ENCODE peak calls at places on chromosomes 1 and 21, in six cellular contexts. S is aorta, K is esophagus squamous epithelium, F is pancreas, R is IMR-90, M is GM23248. X is an unnamed sample.
A peak's percentile ranks its signal among the peaks of the same experiment; 100 is the strongest.

GRCh38 chr1:30684881-30685795 is 38.2 kb downstream of the MATN1 start:
- DNase-seq in K (no peak), M (no peak), F (peak; percentile 98), S (no peak), R (no peak), X (no peak)

GRCh38 chr1:14836426-14837140 is 238.1 kb downstream of the KAZN start:
- DNase-seq in S (no peak), K (no peak), F (no peak), M (no peak), R (no peak), X (no peak)

GRCh38 chr1:183022202-183023145 is 746 bp upstream of the LAMC1 start:
- DNase-seq in S (peak; percentile 90), F (peak; percentile 78), M (peak; percentile 97), K (no peak), R (peak; percentile 98), X (peak; percentile 94)

GRCh38 chr1:171352554-171352953 is 38.6 kb downstream of the FMO4 start:
- DNase-seq in F (no peak), K (no peak), R (no peak), S (no peak), M (no peak), X (no peak)

GRCh38 chr21:42315296-42315891 is at the start of gene TFF3:
- DNase-seq in F (peak; percentile 68), M (no peak), R (no peak), S (no peak), K (no peak), X (no peak)

GRCh38 chr1:23198373-23198772 is 18.9 kb downstream of the HTR1D start:
- DNase-seq in M (peak; percentile 90), R (peak; percentile 97), S (no peak), F (no peak), K (no peak), X (no peak)

GRCh38 chr1:6536291-6536690 is 18.0 kb downstream of the NOL9 start:
- DNase-seq in S (no peak), F (no peak), R (no peak), K (no peak), M (no peak), X (no peak)

GRCh38 chr1:84847253-84848247 is 45.5 kb downstream of the LPAR3 start:
- DNase-seq in M (peak; percentile 99), K (no peak), F (peak; percentile 82), S (peak; percentile 91), R (peak; percentile 96), X (no peak)

GRCh38 chr1:150532860-150533259 is 16.3 kb upstream of the ADAMTSL4 start:
- DNase-seq in M (peak; percentile 25), F (no peak), S (peak; percentile 53), R (no peak), K (no peak), X (no peak)

GRCh38 chr1:91683598-91683951 is 182.9 kb downstream of the CDC7 start:
- DNase-seq in S (peak; percentile 54), K (no peak), R (no peak), F (no peak), M (no peak), X (no peak)

GRCh38 chr1:117825414-117825813 is 104.0 kb downstream of the GDAP2 start:
- DNase-seq in S (no peak), F (no peak), R (no peak), M (peak; percentile 54), K (no peak), X (peak; percentile 40)

GRCh38 chr1:110513511-110513910 is 5.5 kb downstream of the KCNA10 start:
- DNase-seq in R (no peak), M (peak; percentile 27), S (no peak), F (no peak), K (no peak), X (no peak)

GRCh38 chr1:155989242-155989991 is 11.1 kb upstream of the ARHGEF2 start:
- DNase-seq in K (peak; percentile 35), M (peak; percentile 81), S (peak; percentile 87), F (peak; percentile 45), R (peak; percentile 61), X (peak; percentile 42)

GRCh38 chr1:156848461-156849150 is 10.3 kb downstream of the INSRR start:
- DNase-seq in R (no peak), M (peak; percentile 45), F (peak; percentile 16), K (no peak), S (peak; percentile 68), X (no peak)

GRCh38 chr1:53417003-53417402 is 42.2 kb upstream of the DMRTB1 start:
- DNase-seq in F (no peak), M (no peak), K (no peak), R (no peak), S (no peak), X (no peak)

GRCh38 chr1:12206792-12207424 is 22.9 kb upstream of the VPS13D start:
- DNase-seq in F (no peak), S (no peak), K (no peak), M (no peak), R (no peak), X (no peak)

GRCh38 chr1:41504126-41505035 is 19.9 kb upstream of the EDN2 start:
- DNase-seq in R (peak; percentile 68), K (no peak), F (no peak), S (no peak), M (peak; percentile 57), X (peak; percentile 58)

GRCh38 chr21:23792300-23792699 is 1815.0 kb downstream of the MRPL39 start:
- DNase-seq in M (no peak), R (no peak), S (no peak), K (no peak), F (no peak), X (no peak)

DNA sequence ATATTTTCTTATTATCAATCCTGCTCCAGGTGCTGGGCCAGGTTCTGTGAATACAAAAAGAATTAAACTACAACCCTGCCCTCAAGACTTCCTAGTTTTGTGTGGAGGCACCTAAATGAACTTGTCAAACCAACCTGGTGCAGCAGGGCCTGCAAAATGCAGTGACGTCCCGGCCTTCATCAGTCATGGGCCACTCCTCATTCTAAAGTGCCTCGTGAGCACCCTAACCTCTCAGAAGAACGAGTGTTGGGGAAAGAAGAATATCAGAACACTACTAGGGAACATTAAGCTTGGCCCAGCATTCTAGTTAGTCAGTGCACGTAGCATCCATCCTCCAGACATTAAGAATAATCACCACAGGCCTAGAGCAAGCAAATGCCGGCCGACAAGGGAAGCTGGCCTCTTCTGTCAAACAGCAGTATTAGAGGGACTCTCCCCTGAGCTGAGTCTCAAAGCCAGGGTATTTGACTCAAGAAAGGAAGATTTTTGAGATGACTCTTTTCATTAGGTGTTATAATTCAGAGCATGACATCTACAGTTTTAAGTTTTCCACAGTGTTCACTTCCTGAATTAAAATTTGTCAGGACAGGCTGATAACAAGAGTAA is 137.9 kb downstream of the SLC45A1 start:
- DNase-seq in F (no peak), S (no peak), K (no peak), M (peak; percentile 56), R (peak; percentile 31), X (no peak)
- H3K4me3 ChIP-seq in F (no peak overlapping the region), S (no peak overlapping the region), K (no peak overlapping the region), M (peak overlapping the region; percentile 12), R (no peak overlapping the region), X (no peak overlapping the region)

DNA sequence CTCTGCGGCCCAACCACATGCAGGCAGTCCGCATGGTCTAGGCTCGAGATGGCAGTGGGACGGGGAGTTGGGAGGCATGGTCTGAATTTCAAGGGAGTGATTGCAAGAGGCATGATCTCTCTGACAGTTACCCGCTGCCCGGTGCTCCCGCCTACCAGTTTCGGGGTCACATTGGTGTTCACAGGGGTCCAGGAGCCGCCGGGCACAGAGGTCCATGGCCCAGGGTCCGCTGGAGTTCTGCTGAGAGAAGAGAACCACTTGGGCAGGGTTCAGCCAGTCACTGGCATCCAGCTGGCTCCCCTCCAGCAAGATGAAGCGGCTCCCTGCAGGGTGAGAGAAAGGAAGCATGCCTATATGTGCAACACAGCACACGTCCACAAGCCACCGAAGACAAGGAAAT is 141.3 kb downstream of the ASTN1 start:
- DNase-seq in K (no peak), F (no peak), M (no peak), S (no peak), R (no peak), X (no peak)
- H3K4me1 ChIP-seq in K (no peaks in the 10 kb centered on the region), F (no peaks in the 10 kb centered on the region), M (no peaks in the 10 kb centered on the region), S (peaks cover 1% of the 10 kb centered on the region), R (no peaks in the 10 kb centered on the region), X (no peaks in the 10 kb centered on the region)

GRCh38 chr1:71651229-71651628 is 570.4 kb upstream of the ZRANB2 start:
- DNase-seq in F (no peak), K (no peak), S (no peak), M (no peak), R (no peak), X (no peak)

GRCh38 chr1:71653952-71654351 is 573.1 kb upstream of the ZRANB2 start:
- DNase-seq in F (no peak), R (no peak), S (no peak), M (no peak), K (no peak), X (no peak)

GRCh38 chr1:71649588-71649987 is 568.8 kb upstream of the ZRANB2 start:
- DNase-seq in S (no peak), M (no peak), K (no peak), R (no peak), F (no peak), X (no peak)

GRCh38 chr1:71644997-71645396 is 564.2 kb upstream of the ZRANB2 start:
- DNase-seq in S (no peak), R (no peak), F (no peak), K (no peak), M (no peak), X (no peak)

DNA sequence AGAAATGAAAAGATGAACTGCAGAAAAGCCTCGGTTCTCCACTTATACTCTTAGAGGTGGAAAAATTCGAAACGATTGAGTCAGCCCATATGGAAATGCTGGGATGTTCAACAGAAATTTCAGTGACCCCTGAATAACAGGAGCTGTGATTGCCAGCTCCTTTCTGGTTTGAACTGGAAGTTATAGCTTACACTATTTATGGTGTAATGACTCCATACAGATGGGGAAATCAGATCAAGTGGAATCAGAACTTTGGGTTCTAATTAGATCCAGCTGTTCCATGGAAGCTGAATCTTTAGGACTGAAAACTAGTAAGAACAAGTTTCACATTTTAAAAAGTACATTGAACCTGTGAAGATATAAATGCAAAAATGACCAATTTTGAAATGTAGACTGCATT is 569.3 kb upstream of the ZRANB2 start:
- DNase-seq in F (no peak), S (no peak), M (peak; percentile 58), K (no peak), R (peak; percentile 48), X (no peak)
- H3K4me3 ChIP-seq in F (no peak overlapping the region), S (no peak overlapping the region), M (no peak overlapping the region), K (no peak overlapping the region), R (no peak overlapping the region), X (no peak overlapping the region)

DNA sequence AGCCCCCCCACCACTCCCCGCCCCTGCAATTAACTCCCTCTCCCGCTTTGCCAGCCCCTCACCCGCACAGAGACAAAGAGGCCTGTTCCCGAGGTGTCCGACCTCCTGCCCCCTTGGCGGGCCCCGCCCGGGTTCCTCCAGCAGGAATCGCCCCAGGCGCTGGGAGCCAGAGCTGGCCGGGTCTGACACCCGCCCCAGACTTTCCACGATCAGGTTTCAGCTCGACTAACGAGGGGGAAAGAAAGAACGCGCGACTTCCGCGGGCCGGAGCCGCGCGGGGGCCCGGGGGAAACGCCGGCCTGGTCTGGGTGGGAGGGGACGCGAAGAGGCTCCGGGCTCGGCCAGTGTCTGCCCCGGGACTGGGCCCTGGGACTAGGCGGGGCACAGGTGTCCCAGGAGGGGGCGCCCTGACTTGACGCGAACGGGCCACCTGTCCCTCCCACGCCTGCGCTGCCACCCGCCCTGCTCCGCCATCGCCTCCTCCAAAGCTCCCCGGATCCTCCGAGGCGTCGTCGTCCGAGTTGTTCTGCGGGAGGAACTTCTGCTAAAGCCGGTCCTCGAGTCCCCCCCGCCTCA is 36.3 kb upstream of the HHAT start:
- DNase-seq in R (no peak), S (peak; percentile 68), K (no peak), M (peak; percentile 68), F (peak; percentile 79), X (peak; percentile 38)
- H3K4me1 ChIP-seq in R (peaks cover 3% of the 10 kb centered on the region), S (no peaks in the 10 kb centered on the region), K (peaks cover 31% of the 10 kb centered on the region), M (peaks cover 32% of the 10 kb centered on the region), F (peaks cover 6% of the 10 kb centered on the region), X (peaks cover 12% of the 10 kb centered on the region)

GRCh38 chr1:81799939-81800740 is 594 bp upstream of the ADGRL2 start:
- DNase-seq in R (peak; percentile 66), S (peak; percentile 65), F (peak; percentile 31), K (no peak), M (peak; percentile 78), X (peak; percentile 14)
- H3K4me3 ChIP-seq in R (peak overlapping the region; percentile 55), S (peak overlapping the region; percentile 96), F (peak overlapping the region; percentile 69), K (peak overlapping the region; percentile 65), M (peak overlapping the region; percentile 83), X (peak overlapping the region; percentile 73)